ENCODE peak calls at places on chromosomes 3 and 15, in seven cellular contexts. Y, X, H, O, Z, Q and U are unnamed samples.

GRCh38 chr15:62708470-62708869 is 334.1 kb upstream of the TPM1 start:
- DNase-seq in X (no peak), Z (no peak), Q (no peak), Y (no peak), O (no peak), H (no peak), U (no peak)

GRCh38 chr15:73482184-73482583 is 39.2 kb downstream of the REC114 start:
- DNase-seq in X (no peak), Y (no peak), Z (no peak), H (no peak), O (no peak), Q (peak; percentile 40), U (no peak)

GRCh38 chr3:127168271-127168670 is 24.7 kb upstream of the PRR23E start:
- DNase-seq in Q (no peak), H (no peak), Y (no peak), O (no peak), Z (no peak), X (no peak), U (no peak)

GRCh38 chr15:25170113-25170731 is 215.4 kb downstream of the SNRPN start:
- DNase-seq in Q (no peak), Z (no peak), X (peak; percentile 38), Y (no peak), H (no peak), O (peak; percentile 65), U (no peak)

GRCh38 chr3:196274585-196274984 is 12.9 kb downstream of the PCYT1A start:
- DNase-seq in X (no peak), Z (no peak), Q (no peak), Y (no peak), O (no peak), H (no peak), U (no peak)

GRCh38 chr15:51973220-51973619 is 1.6 kb upstream of the LEO1 start:
- DNase-seq in Z (no peak), O (no peak), H (no peak), Y (no peak), X (no peak), Q (no peak), U (no peak)

GRCh38 chr3:68057637-68058320 is 403.4 kb upstream of the SUCLG2 start:
- DNase-seq in Y (no peak), O (no peak), Z (no peak), H (no peak), X (no peak), Q (no peak), U (no peak)

GRCh38 chr3:126961191-126961790 is 21.6 kb upstream of the PLXNA1 start:
- DNase-seq in O (peak; percentile 86), X (peak; percentile 80), Q (no peak), H (peak; percentile 43), Z (no peak), Y (no peak), U (no peak)

GRCh38 chr3:25155696-25156471 is 272.2 kb upstream of the RARB start:
- DNase-seq in H (no peak), Z (peak; percentile 54), Y (no peak), Q (no peak), O (no peak), X (no peak), U (no peak)

GRCh38 chr15:65392368-65392767 is 14.6 kb upstream of the IGDCC3 start:
- DNase-seq in H (no peak), Z (no peak), O (no peak), X (no peak), Y (no peak), Q (no peak), U (no peak)
- H3K27me3 ChIP-seq in H (peaks cover 49% of the 10 kb centered on the region), Z (peaks cover 29% of the 10 kb centered on the region), O (peaks cover 30% of the 10 kb centered on the region), X (peaks cover 30% of the 10 kb centered on the region), Y (peaks cover 36% of the 10 kb centered on the region), Q (peaks cover 53% of the 10 kb centered on the region), U (peaks cover 3% of the 10 kb centered on the region)

DNA sequence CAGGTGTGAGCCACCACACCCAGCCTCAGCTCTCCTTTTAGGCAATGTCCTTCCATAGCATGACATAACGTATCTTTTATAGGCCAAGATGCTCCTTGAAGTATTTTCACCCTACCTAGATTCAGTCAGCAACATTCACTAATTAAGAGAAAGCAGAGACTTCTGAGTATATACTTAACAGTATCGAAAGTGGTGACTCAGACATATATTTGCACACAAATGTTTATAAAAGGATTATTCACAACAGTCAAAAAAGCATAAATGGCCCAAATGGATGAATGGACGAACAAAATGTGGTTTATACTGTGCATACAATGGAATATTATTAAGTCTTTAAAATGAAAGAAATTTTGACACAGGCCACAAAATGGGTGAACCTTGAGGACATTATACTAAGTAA is 108.6 kb downstream of the ZNF385D start:
- DNase-seq in O (no peak), X (no peak), Q (no peak), Y (no peak), Z (no peak), H (no peak), U (no peak)
- TF ChIP-seq POLR2AphosphoS5 in O (no peak), X (no peak), Q (no peak), Y (no peak), Z (no peak), H (no peak), U (no peak)

DNA sequence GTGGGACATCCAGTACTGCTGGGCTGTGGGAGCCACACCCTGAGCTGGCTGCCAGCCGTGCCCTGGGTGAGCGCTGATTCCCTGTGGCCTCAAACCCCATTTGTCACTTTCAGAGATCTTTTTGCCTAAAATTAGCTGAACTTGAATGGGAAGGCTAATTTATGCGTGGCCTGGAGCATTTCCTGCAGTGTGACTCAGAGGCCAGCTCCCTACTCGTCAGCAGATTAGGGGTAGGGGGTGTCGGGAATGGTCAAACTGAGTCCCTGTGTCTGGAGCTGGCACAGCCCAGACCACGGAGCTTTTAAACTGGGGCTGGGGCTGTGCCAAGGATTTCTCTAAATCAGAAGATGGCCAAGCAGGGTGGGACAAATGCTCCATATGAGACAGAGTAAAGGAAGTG is 59.8 kb downstream of the ATP2B2 start:
- DNase-seq in O (no peak), H (no peak), X (no peak), Z (no peak), Q (no peak), Y (no peak), U (no peak)
- H3K27me3 ChIP-seq in O (no peaks in the 10 kb centered on the region), H (no peaks in the 10 kb centered on the region), X (peaks cover 20% of the 10 kb centered on the region), Z (no peaks in the 10 kb centered on the region), Q (peaks cover 6% of the 10 kb centered on the region), Y (no peaks in the 10 kb centered on the region), U (no peaks in the 10 kb centered on the region)

GRCh38 chr15:40405501-40406381 is at the start of gene IVD:
- DNase-seq in Y (peak; percentile 97), Z (peak; percentile 100), Q (peak; percentile 60), X (peak; percentile 98), H (peak; percentile 95), O (peak; percentile 97), U (peak; percentile 47)
- TF ChIP-seq POLR2AphosphoS5 in Y (peak; percentile 82), Z (peak; percentile 88), Q (no peak), X (peak; percentile 82), H (peak; percentile 88), O (peak; percentile 87), U (peak; percentile 86)

GRCh38 chr15:93202405-93202804 is 113.4 kb upstream of the RGMA start:
- DNase-seq in Y (no peak), H (no peak), Z (no peak), Q (no peak), X (no peak), O (no peak), U (no peak)
- H3K27me3 ChIP-seq in Y (no peaks in the 10 kb centered on the region), H (peaks cover 4% of the 10 kb centered on the region), Z (no peaks in the 10 kb centered on the region), Q (peaks cover 4% of the 10 kb centered on the region), X (no peaks in the 10 kb centered on the region), O (no peaks in the 10 kb centered on the region), U (peaks cover 10% of the 10 kb centered on the region)

GRCh38 chr3:27360113-27361078 is 8.8 kb downstream of the NEK10 start:
- DNase-seq in Q (no peak), X (no peak), Y (peak; percentile 98), Z (no peak), O (no peak), H (peak; percentile 30), U (peak; percentile 56)
- TF ChIP-seq POLR2AphosphoS5 in Q (no peak), X (no peak), Y (peak; percentile 97), Z (no peak), O (peak; percentile 82), H (peak; percentile 69), U (peak; percentile 66)

GRCh38 chr3:71725279-71725991 is at the start of gene EIF4E3:
- DNase-seq in Q (no peak), Z (peak; percentile 93), O (peak; percentile 91), H (peak; percentile 42), Y (no peak), X (peak; percentile 70), U (no peak)
- H3K27me3 ChIP-seq in Q (no peaks in the 10 kb centered on the region), Z (peaks cover 8% of the 10 kb centered on the region), O (no peaks in the 10 kb centered on the region), H (no peaks in the 10 kb centered on the region), Y (peaks cover 29% of the 10 kb centered on the region), X (no peaks in the 10 kb centered on the region), U (peaks cover 18% of the 10 kb centered on the region)

GRCh38 chr3:2511356-2511755 is 412.7 kb downstream of the CNTN4 start:
- DNase-seq in O (no peak), Y (no peak), X (no peak), Z (peak; percentile 33), Q (no peak), H (no peak), U (no peak)
- TF ChIP-seq POLR2AphosphoS5 in O (no peak), Y (no peak), X (no peak), Z (no peak), Q (no peak), H (no peak), U (no peak)

DNA sequence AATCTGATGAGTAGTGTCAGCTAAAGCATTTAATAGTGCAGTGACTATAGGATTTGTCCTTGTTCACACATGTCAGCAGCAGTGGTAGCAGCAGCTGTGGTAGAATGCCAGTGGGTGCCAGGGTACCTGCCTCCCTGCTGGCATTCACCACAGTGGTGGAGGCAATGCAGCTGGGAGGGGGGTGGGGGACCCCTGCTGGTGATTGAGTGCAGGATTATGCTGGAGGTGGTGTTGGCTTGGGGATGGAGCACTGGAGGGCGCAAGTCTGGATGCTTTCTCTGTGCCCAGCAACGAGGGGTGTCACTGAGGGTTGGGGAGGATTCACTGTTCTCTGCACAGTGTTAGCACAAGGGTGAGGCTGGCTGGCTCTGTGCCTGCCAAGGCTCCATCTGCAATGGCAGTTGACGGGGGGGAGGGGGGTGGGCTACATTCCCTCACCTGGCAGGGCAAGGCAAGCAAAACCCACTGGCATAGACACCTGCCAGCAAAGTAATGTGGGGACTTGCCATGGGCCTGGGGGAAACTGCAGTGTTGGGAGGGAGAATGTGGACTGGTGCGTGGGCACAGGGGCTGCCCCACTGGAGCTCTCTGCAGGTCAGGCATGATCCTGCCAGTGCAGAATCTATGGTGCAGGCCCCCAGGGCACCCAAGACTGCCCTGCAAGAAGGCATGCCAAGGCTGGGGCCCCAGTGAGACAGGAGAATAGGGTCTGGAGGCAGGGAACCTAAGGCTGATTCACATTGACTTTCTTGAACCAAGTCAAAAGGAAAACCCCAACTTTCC is 64.3 kb downstream of the MINDY4B start:
- DNase-seq in Z (no peak), H (no peak), X (no peak), Q (no peak), Y (no peak), O (no peak), U (no peak)
- H3K27me3 ChIP-seq in Z (peaks cover 10% of the 10 kb centered on the region), H (no peaks in the 10 kb centered on the region), X (no peaks in the 10 kb centered on the region), Q (peaks cover 5% of the 10 kb centered on the region), Y (peaks cover 4% of the 10 kb centered on the region), O (no peaks in the 10 kb centered on the region), U (peaks cover 16% of the 10 kb centered on the region)

GRCh38 chr3:170865209-170866094 is 4.5 kb downstream of the RPL22L1 start:
- DNase-seq in Y (no peak), Q (no peak), X (no peak), H (no peak), Z (no peak), O (no peak), U (no peak)
- TF ChIP-seq POLR2AphosphoS5 in Y (peak; percentile 91), Q (peak; percentile 72), X (no peak), H (no peak), Z (no peak), O (no peak), U (no peak)